ENCODE peak calls at places on chromosomes 7 and 10, in five cellular contexts. Y is neural progenitor cell, U is PC-3, V is endothelial cell of umbilical vein, R is fibroblast of lung. Q is an unnamed sample.

GRCh38 chr7:141203177-141203576 is 129.3 kb downstream of the TMEM178B start:
- DNase-seq in Y (no peak), U (no peak), V (no peak), R (no peak), Q (no peak)

GRCh38 chr7:5773661-5774086 is 7.8 kb downstream of the RNF216 start:
- DNase-seq in Y (no peak), U (peak; percentile 83), V (peak; percentile 93), R (peak; percentile 98), Q (peak; percentile 50)

GRCh38 chr7:129553861-129554530 is 51.7 kb downstream of the SMKR1 start:
- DNase-seq in Y (no peak), U (peak; percentile 53), V (peak; percentile 16), R (peak; percentile 59), Q (no peak)

GRCh38 chr10:44993922-44994751 is 6.6 kb upstream of the ZNF22 start:
- DNase-seq in Y (no peak), U (no peak), V (peak; percentile 49), R (peak; percentile 61), Q (no peak)

GRCh38 chr10:7610651-7611389 is 55.9 kb downstream of the ITIH5 start:
- DNase-seq in Y (no peak), U (no peak), V (no peak), R (peak; percentile 82), Q (peak; percentile 66)

GRCh38 chr7:42212541-42213090 is 24.4 kb downstream of the GLI3 start:
- DNase-seq in Y (peak; percentile 91), U (no peak), V (no peak), R (no peak), Q (no peak)

GRCh38 chr10:132712291-132712690 is 73.7 kb downstream of the NKX6-2 start:
- DNase-seq in Y (no peak), U (no peak), V (no peak), R (no peak), Q (no peak)

GRCh38 chr7:151313857-151314256 is 27.8 kb upstream of the NUB1 start:
- DNase-seq in Y (no peak), U (peak; percentile 20), V (no peak), R (peak; percentile 41), Q (no peak)

GRCh38 chr10:132383026-132383565 is 13.9 kb upstream of the PWWP2B start:
- DNase-seq in Y (no peak), U (no peak), V (no peak), R (no peak), Q (no peak)

GRCh38 chr10:123135415-123136141 is at the start of gene HMX3:
- DNase-seq in Y (peak; percentile 93), U (no peak), V (no peak), R (no peak), Q (no peak)
- TF ChIP-seq EZH2 in Y (no peak), U (no peak), V (peak; percentile 96), R (peak; percentile 91), Q (peak; percentile 76)

GRCh38 chr7:76129366-76129765 is 72.3 kb upstream of the SRRM3 start:
- DNase-seq in Y (no peak), U (no peak), V (no peak), R (peak; percentile 22), Q (no peak)

GRCh38 chr7:76126632-76127031 is 75.1 kb upstream of the SRRM3 start:
- DNase-seq in Y (no peak), U (no peak), V (no peak), R (no peak), Q (no peak)

GRCh38 chr7:76122516-76123239 is 74.8 kb downstream of the MDH2 start:
- DNase-seq in Y (no peak), U (no peak), V (peak; percentile 78), R (no peak), Q (no peak)

GRCh38 chr7:76123316-76123715 is 75.4 kb downstream of the MDH2 start:
- DNase-seq in Y (no peak), U (peak; percentile 5), V (no peak), R (no peak), Q (no peak)

GRCh38 chr7:76125560-76125959 is 76.1 kb upstream of the SRRM3 start:
- DNase-seq in Y (no peak), U (no peak), V (no peak), R (no peak), Q (no peak)
- TF ChIP-seq EZH2 in Y (no peak), U (no peak), V (no peak), R (no peak), Q (no peak)

DNA sequence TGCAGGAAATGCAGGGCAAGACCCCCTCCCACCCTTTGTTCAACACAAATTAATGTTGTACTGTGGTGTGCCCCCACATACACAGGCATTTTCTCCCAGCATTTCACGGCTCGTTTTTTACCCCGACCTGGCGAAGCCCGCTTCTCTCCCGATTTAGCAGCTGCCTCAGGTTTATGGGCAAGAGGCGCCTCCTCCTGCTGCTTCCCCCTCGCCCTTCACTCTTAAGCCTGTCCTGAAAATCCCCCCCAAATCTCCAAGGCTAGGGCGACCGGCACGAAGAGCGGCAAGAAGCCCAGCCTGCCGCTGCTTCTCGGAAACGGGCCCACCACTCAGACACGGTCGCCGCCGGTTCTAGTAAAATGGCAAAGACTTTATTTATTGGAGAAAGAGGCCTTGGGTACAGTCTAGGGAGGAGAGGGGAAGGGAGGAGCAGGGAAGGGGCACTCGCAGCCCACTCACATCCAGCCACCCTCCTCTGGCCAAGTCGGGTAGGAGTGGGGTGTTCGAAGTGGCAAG is 3.4 kb downstream of the LBX1 start:
- DNase-seq in Y (no peak), U (no peak), V (no peak), R (no peak), Q (no peak)
- TF ChIP-seq EZH2 in Y (peak; percentile 41), U (no peak), V (peak; percentile 35), R (no peak), Q (peak; percentile 63)

GRCh38 chr10:20017961-20018360 is 201.7 kb downstream of the PLXDC2 start:
- DNase-seq in Y (no peak), U (no peak), V (no peak), R (peak; percentile 28), Q (no peak)

DNA sequence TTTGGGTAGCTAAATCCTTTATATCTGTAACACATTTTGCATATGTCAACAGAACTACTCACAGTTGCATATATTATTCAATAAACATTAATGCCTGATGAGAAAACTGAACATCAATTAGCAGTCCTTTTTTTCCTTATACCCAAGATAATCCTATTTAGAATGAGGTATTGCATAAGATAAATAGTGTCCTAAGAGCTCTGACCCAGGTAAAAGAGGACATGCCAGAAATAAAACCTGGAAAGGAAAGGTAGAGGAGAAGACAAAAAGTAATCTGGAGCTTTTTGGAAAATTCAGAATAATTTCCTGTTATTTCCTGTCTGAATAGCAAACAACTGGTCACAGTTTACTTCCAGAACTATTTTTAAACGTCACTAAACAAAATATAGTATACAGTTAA is 204.4 kb downstream of the PLXDC2 start:
- DNase-seq in Y (no peak), U (no peak), V (no peak), R (no peak), Q (no peak)
- TF ChIP-seq EZH2 in Y (no peak), U (no peak), V (no peak), R (no peak), Q (no peak)

GRCh38 chr10:123967626-123968243 is 76.1 kb upstream of the CPXM2 start:
- DNase-seq in Y (peak; percentile 87), U (peak; percentile 63), V (peak; percentile 57), R (peak; percentile 7), Q (peak; percentile 86)

GRCh38 chr10:123970927-123971286 is 79.3 kb upstream of the CPXM2 start:
- DNase-seq in Y (no peak), U (no peak), V (no peak), R (no peak), Q (no peak)

GRCh38 chr10:123974406-123974805 is 82.8 kb upstream of the CPXM2 start:
- DNase-seq in Y (no peak), U (peak; percentile 48), V (peak; percentile 6), R (peak; percentile 52), Q (peak; percentile 43)

GRCh38 chr10:123970207-123970926 is 78.8 kb upstream of the CPXM2 start:
- DNase-seq in Y (peak; percentile 36), U (no peak), V (no peak), R (no peak), Q (no peak)

DNA sequence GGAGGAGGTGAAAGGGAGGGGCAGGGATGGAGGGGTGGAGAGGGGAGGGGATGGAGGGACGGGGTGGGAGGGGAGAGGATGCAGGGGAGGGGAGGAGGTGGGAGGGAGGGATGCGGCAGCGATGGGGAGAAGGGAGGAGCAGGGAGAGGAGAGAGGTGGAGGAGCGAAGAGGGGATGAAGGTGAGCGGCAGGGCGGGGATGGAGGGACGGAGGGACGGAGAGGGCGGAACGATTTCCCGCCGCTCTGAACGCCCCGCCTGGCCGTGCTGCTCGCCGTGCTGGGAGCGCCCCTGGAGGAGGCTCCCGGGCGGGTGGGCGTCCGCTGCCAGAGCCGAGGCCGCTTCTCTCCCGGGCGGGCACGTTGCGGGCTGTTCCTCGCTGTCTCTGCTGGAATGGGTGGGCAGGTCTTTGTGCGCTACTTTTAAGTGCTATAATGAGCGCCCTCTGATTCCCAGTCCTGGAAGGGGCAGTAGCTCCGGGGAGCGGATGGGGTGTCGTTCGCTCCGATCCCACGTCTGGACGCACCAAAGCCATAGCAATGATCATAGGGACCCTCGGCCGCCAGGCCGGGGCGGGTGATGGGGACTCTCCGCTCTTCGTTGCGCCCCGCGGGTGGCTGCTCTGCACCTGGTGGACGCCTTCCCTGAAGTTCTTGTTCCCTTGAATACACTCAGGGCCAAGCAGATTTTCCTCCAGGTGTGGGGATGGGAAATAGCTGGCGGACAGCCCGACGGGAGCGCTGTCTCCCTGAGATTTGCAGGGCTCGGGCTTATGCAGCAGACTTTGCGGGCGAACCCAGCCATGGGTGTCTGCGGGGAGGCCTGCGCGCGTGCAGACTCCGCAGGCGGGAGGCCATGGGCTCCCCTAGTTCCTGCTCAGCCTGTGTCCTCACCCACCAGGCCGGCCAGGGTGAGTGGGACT is 81.1 kb upstream of the CPXM2 start:
- DNase-seq in Y (peak; percentile 80), U (no peak), V (no peak), R (no peak), Q (no peak)
- TF ChIP-seq EZH2 in Y (peak; percentile 76), U (no peak), V (peak; percentile 75), R (peak; percentile 45), Q (peak; percentile 86)

DNA sequence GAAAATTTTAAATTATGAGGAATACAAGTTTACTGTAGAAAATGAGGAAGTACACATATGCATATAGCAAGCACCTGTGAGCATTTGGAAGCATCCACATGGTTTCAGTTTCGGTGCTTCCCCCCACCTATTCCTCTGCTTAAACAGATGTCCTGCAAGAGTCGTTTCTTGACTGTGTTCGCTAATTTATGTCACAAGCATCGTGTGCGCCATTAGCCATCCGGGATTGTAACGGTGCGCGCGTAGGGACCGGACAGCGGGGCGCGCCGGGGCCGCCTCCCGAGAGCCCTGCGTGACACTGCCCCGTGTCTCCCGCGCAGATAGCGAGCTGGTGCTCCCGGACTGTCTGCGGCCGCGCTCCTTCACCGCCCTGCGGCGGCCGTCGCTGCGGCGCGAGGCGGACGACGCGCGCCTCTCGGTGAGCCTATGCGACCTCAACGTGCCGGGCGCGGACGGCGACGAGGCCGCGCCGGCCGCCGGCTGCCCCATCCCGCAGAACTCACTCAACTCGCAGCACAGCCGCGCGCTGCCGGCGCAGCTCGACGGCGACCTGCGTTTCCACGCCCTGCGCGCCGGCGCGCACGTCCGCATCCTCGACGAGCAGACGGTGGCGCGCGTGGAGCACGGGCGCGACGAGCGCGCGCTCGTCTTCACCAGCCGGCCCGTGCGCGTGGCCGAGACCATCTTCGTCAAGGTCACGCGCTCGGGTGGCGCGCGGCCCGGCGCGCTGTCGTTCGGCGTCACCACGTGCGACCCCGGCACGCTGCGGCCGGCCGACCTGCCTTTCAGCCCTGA is 90.9 kb downstream of the NEURL1 start:
- DNase-seq in Y (no peak), U (no peak), V (no peak), R (peak; percentile 11), Q (no peak)
- TF ChIP-seq EZH2 in Y (no peak), U (no peak), V (peak; percentile 32), R (no peak), Q (no peak)

Q was measured in hepatocyte.